ENCODE peak calls at places on chromosomes 5 and 9, in ten cellular contexts. One of them, this sample, is unnamed.

GRCh38 chr5:172144931-172145869 is 42.8 kb downstream of the STK10 start:
- DNase-seq in activated CD4-positive, alpha-beta T cell treated with anti-CD3 and anti-CD28 coated beads, Interleukin-2, amount 50 U/mL, for 24 hours: no peak
- DNase-seq in H54: no peak
- DNase-seq in HS-5: no peak
- DNase-seq in effector memory CD8-positive, alpha-beta T cell: no peak
- DNase-seq in heart right ventricle: no peak
- DNase-seq in iPS DF 6.9: no peak
- DNase-seq in HTR-8/SVneo: no peak
- DNase-seq in HL-60: no peak
- DNase-seq in iPS-NIHi11: no peak
- DNase-seq in this sample: no peak

GRCh38 chr5:176803943-176804498 is 6.3 kb upstream of the UNC5A start:
- DNase-seq in effector memory CD8-positive, alpha-beta T cell: no peak
- DNase-seq in HTR-8/SVneo: no peak
- DNase-seq in activated CD4-positive, alpha-beta T cell treated with anti-CD3 and anti-CD28 coated beads, Interleukin-2, amount 50 U/mL, for 24 hours: no peak
- DNase-seq in H54: peak; percentile 52
- DNase-seq in HL-60: no peak
- DNase-seq in iPS DF 6.9: no peak
- DNase-seq in iPS-NIHi11: peak; percentile 77
- DNase-seq in heart right ventricle: no peak
- DNase-seq in HS-5: no peak
- DNase-seq in this sample: no peak

GRCh38 chr5:20654746-20655145 is 666.7 kb upstream of the CDH18 start:
- DNase-seq in activated CD4-positive, alpha-beta T cell treated with anti-CD3 and anti-CD28 coated beads, Interleukin-2, amount 50 U/mL, for 24 hours: no peak
- DNase-seq in iPS-NIHi11: no peak
- DNase-seq in iPS DF 6.9: no peak
- DNase-seq in effector memory CD8-positive, alpha-beta T cell: no peak
- DNase-seq in heart right ventricle: no peak
- DNase-seq in HS-5: no peak
- DNase-seq in HL-60: no peak
- DNase-seq in HTR-8/SVneo: no peak
- DNase-seq in H54: no peak
- DNase-seq in this sample: no peak

GRCh38 chr9:106893088-106893487 is 30.1 kb downstream of the ZNF462 start:
- DNase-seq in HS-5: peak; percentile 78
- DNase-seq in HL-60: no peak
- DNase-seq in heart right ventricle: no peak
- DNase-seq in iPS DF 6.9: no peak
- DNase-seq in activated CD4-positive, alpha-beta T cell treated with anti-CD3 and anti-CD28 coated beads, Interleukin-2, amount 50 U/mL, for 24 hours: no peak
- DNase-seq in iPS-NIHi11: no peak
- DNase-seq in H54: peak; percentile 46
- DNase-seq in HTR-8/SVneo: peak; percentile 42
- DNase-seq in effector memory CD8-positive, alpha-beta T cell: no peak
- DNase-seq in this sample: peak; percentile 79

GRCh38 chr5:78677777-78678668 is 29.5 kb upstream of the LHFPL2 start:
- DNase-seq in iPS DF 6.9: no peak
- DNase-seq in iPS-NIHi11: no peak
- DNase-seq in H54: peak; percentile 37
- DNase-seq in heart right ventricle: peak; percentile 76
- DNase-seq in HS-5: peak; percentile 83
- DNase-seq in activated CD4-positive, alpha-beta T cell treated with anti-CD3 and anti-CD28 coated beads, Interleukin-2, amount 50 U/mL, for 24 hours: no peak
- DNase-seq in HL-60: no peak
- DNase-seq in effector memory CD8-positive, alpha-beta T cell: no peak
- DNase-seq in HTR-8/SVneo: peak; percentile 28
- DNase-seq in this sample: peak; percentile 10

GRCh38 chr5:167961731-167962130 is 329.7 kb upstream of the WWC1 start:
- DNase-seq in activated CD4-positive, alpha-beta T cell treated with anti-CD3 and anti-CD28 coated beads, Interleukin-2, amount 50 U/mL, for 24 hours: no peak
- DNase-seq in iPS DF 6.9: no peak
- DNase-seq in iPS-NIHi11: no peak
- DNase-seq in HL-60: no peak
- DNase-seq in HTR-8/SVneo: no peak
- DNase-seq in effector memory CD8-positive, alpha-beta T cell: no peak
- DNase-seq in heart right ventricle: no peak
- DNase-seq in H54: no peak
- DNase-seq in HS-5: no peak
- DNase-seq in this sample: no peak

GRCh38 chr9:35756743-35757526 is 2.9 kb upstream of the MSMP start:
- DNase-seq in H54: peak; percentile 36
- DNase-seq in iPS DF 6.9: no peak
- DNase-seq in HS-5: no peak
- DNase-seq in iPS-NIHi11: peak; percentile 73
- DNase-seq in HTR-8/SVneo: peak; percentile 45
- DNase-seq in activated CD4-positive, alpha-beta T cell treated with anti-CD3 and anti-CD28 coated beads, Interleukin-2, amount 50 U/mL, for 24 hours: peak; percentile 17
- DNase-seq in HL-60: peak; percentile 85
- DNase-seq in heart right ventricle: peak; percentile 85
- DNase-seq in effector memory CD8-positive, alpha-beta T cell: peak; percentile 64
- DNase-seq in this sample: peak; percentile 88

GRCh38 chr5:5273398-5273797 is 133.3 kb downstream of the ADAMTS16 start:
- DNase-seq in H54: no peak
- DNase-seq in iPS DF 6.9: no peak
- DNase-seq in activated CD4-positive, alpha-beta T cell treated with anti-CD3 and anti-CD28 coated beads, Interleukin-2, amount 50 U/mL, for 24 hours: no peak
- DNase-seq in HS-5: no peak
- DNase-seq in iPS-NIHi11: no peak
- DNase-seq in effector memory CD8-positive, alpha-beta T cell: no peak
- DNase-seq in HL-60: no peak
- DNase-seq in HTR-8/SVneo: no peak
- DNase-seq in heart right ventricle: no peak
- DNase-seq in this sample: no peak

GRCh38 chr9:16704489-16705111 is 165.9 kb downstream of the BNC2 start:
- DNase-seq in iPS-NIHi11: peak; percentile 66
- DNase-seq in HL-60: no peak
- DNase-seq in HS-5: peak; percentile 37
- DNase-seq in activated CD4-positive, alpha-beta T cell treated with anti-CD3 and anti-CD28 coated beads, Interleukin-2, amount 50 U/mL, for 24 hours: no peak
- DNase-seq in HTR-8/SVneo: no peak
- DNase-seq in heart right ventricle: peak; percentile 24
- DNase-seq in effector memory CD8-positive, alpha-beta T cell: no peak
- DNase-seq in H54: no peak
- DNase-seq in iPS DF 6.9: no peak
- DNase-seq in this sample: no peak

GRCh38 chr5:150438873-150439546 is 10.5 kb downstream of the RPS14 start:
- DNase-seq in H54: peak; percentile 50
- DNase-seq in HL-60: no peak
- DNase-seq in HTR-8/SVneo: peak; percentile 41
- DNase-seq in HS-5: no peak
- DNase-seq in activated CD4-positive, alpha-beta T cell treated with anti-CD3 and anti-CD28 coated beads, Interleukin-2, amount 50 U/mL, for 24 hours: no peak
- DNase-seq in iPS-NIHi11: peak; percentile 76
- DNase-seq in effector memory CD8-positive, alpha-beta T cell: no peak
- DNase-seq in heart right ventricle: no peak
- DNase-seq in iPS DF 6.9: no peak
- DNase-seq in this sample: peak; percentile 45

GRCh38 chr5:179416114-179416730 is 71.0 kb upstream of the ADAMTS2 start:
- DNase-seq in HS-5: no peak
- DNase-seq in activated CD4-positive, alpha-beta T cell treated with anti-CD3 and anti-CD28 coated beads, Interleukin-2, amount 50 U/mL, for 24 hours: no peak
- DNase-seq in iPS DF 6.9: no peak
- DNase-seq in effector memory CD8-positive, alpha-beta T cell: no peak
- DNase-seq in HL-60: no peak
- DNase-seq in HTR-8/SVneo: no peak
- DNase-seq in heart right ventricle: no peak
- DNase-seq in iPS-NIHi11: peak; percentile 7
- DNase-seq in H54: no peak
- DNase-seq in this sample: no peak

GRCh38 chr9:113879318-113879717 is 3.2 kb downstream of the ZNF618 start:
- DNase-seq in HTR-8/SVneo: no peak
- DNase-seq in heart right ventricle: no peak
- DNase-seq in iPS-NIHi11: no peak
- DNase-seq in activated CD4-positive, alpha-beta T cell treated with anti-CD3 and anti-CD28 coated beads, Interleukin-2, amount 50 U/mL, for 24 hours: no peak
- DNase-seq in HS-5: no peak
- DNase-seq in effector memory CD8-positive, alpha-beta T cell: no peak
- DNase-seq in iPS DF 6.9: no peak
- DNase-seq in HL-60: no peak
- DNase-seq in H54: no peak
- DNase-seq in this sample: no peak

GRCh38 chr5:104084896-104085295 is 522.3 kb upstream of the NUDT12 start:
- DNase-seq in effector memory CD8-positive, alpha-beta T cell: no peak
- DNase-seq in activated CD4-positive, alpha-beta T cell treated with anti-CD3 and anti-CD28 coated beads, Interleukin-2, amount 50 U/mL, for 24 hours: no peak
- DNase-seq in HTR-8/SVneo: no peak
- DNase-seq in HS-5: no peak
- DNase-seq in iPS-NIHi11: no peak
- DNase-seq in iPS DF 6.9: no peak
- DNase-seq in H54: no peak
- DNase-seq in HL-60: no peak
- DNase-seq in heart right ventricle: no peak
- DNase-seq in this sample: no peak

GRCh38 chr9:81103597-81104471 is 585.5 kb downstream of the TLE1 start:
- DNase-seq in H54: no peak
- DNase-seq in iPS DF 6.9: no peak
- DNase-seq in iPS-NIHi11: no peak
- DNase-seq in HTR-8/SVneo: no peak
- DNase-seq in activated CD4-positive, alpha-beta T cell treated with anti-CD3 and anti-CD28 coated beads, Interleukin-2, amount 50 U/mL, for 24 hours: no peak
- DNase-seq in HL-60: no peak
- DNase-seq in effector memory CD8-positive, alpha-beta T cell: no peak
- DNase-seq in heart right ventricle: no peak
- DNase-seq in HS-5: no peak
- DNase-seq in this sample: no peak

GRCh38 chr9:76927540-76928240 is 21.8 kb upstream of the PRUNE2 start:
- DNase-seq in iPS-NIHi11: no peak
- DNase-seq in iPS DF 6.9: no peak
- DNase-seq in H54: no peak
- DNase-seq in HTR-8/SVneo: no peak
- DNase-seq in heart right ventricle: no peak
- DNase-seq in HL-60: no peak
- DNase-seq in activated CD4-positive, alpha-beta T cell treated with anti-CD3 and anti-CD28 coated beads, Interleukin-2, amount 50 U/mL, for 24 hours: no peak
- DNase-seq in HS-5: peak; percentile 70
- DNase-seq in effector memory CD8-positive, alpha-beta T cell: no peak
- DNase-seq in this sample: no peak

GRCh38 chr9:5872496-5872895 is 18.2 kb upstream of the MLANA start:
- DNase-seq in iPS-NIHi11: no peak
- DNase-seq in HL-60: no peak
- DNase-seq in HTR-8/SVneo: no peak
- DNase-seq in effector memory CD8-positive, alpha-beta T cell: no peak
- DNase-seq in HS-5: no peak
- DNase-seq in H54: no peak
- DNase-seq in activated CD4-positive, alpha-beta T cell treated with anti-CD3 and anti-CD28 coated beads, Interleukin-2, amount 50 U/mL, for 24 hours: no peak
- DNase-seq in heart right ventricle: no peak
- DNase-seq in iPS DF 6.9: no peak
- DNase-seq in this sample: no peak

GRCh38 chr9:81072758-81073157 is 616.6 kb downstream of the TLE1 start:
- DNase-seq in HS-5: no peak
- DNase-seq in activated CD4-positive, alpha-beta T cell treated with anti-CD3 and anti-CD28 coated beads, Interleukin-2, amount 50 U/mL, for 24 hours: no peak
- DNase-seq in iPS DF 6.9: no peak
- DNase-seq in HTR-8/SVneo: no peak
- DNase-seq in effector memory CD8-positive, alpha-beta T cell: no peak
- DNase-seq in HL-60: no peak
- DNase-seq in heart right ventricle: no peak
- DNase-seq in H54: no peak
- DNase-seq in iPS-NIHi11: no peak
- DNase-seq in this sample: no peak

GRCh38 chr9:13758876-13759275 is 479.4 kb upstream of the MPDZ start:
- DNase-seq in iPS DF 6.9: no peak
- DNase-seq in HS-5: no peak
- DNase-seq in HTR-8/SVneo: no peak
- DNase-seq in heart right ventricle: peak; percentile 6
- DNase-seq in activated CD4-positive, alpha-beta T cell treated with anti-CD3 and anti-CD28 coated beads, Interleukin-2, amount 50 U/mL, for 24 hours: no peak
- DNase-seq in HL-60: no peak
- DNase-seq in H54: no peak
- DNase-seq in iPS-NIHi11: no peak
- DNase-seq in effector memory CD8-positive, alpha-beta T cell: no peak
- DNase-seq in this sample: no peak

GRCh38 chr5:27815061-27815460 is 776.7 kb upstream of the CDH9 start:
- DNase-seq in activated CD4-positive, alpha-beta T cell treated with anti-CD3 and anti-CD28 coated beads, Interleukin-2, amount 50 U/mL, for 24 hours: no peak
- DNase-seq in iPS DF 6.9: no peak
- DNase-seq in H54: no peak
- DNase-seq in HS-5: no peak
- DNase-seq in heart right ventricle: no peak
- DNase-seq in HL-60: no peak
- DNase-seq in iPS-NIHi11: no peak
- DNase-seq in effector memory CD8-positive, alpha-beta T cell: no peak
- DNase-seq in HTR-8/SVneo: no peak
- DNase-seq in this sample: no peak

GRCh38 chr9:36896296-36896695 is 137.8 kb downstream of the PAX5 start:
- DNase-seq in HS-5: no peak
- DNase-seq in activated CD4-positive, alpha-beta T cell treated with anti-CD3 and anti-CD28 coated beads, Interleukin-2, amount 50 U/mL, for 24 hours: no peak
- DNase-seq in iPS DF 6.9: no peak
- DNase-seq in effector memory CD8-positive, alpha-beta T cell: no peak
- DNase-seq in heart right ventricle: no peak
- DNase-seq in H54: no peak
- DNase-seq in HL-60: no peak
- DNase-seq in HTR-8/SVneo: no peak
- DNase-seq in iPS-NIHi11: no peak
- DNase-seq in this sample: no peak

GRCh38 chr9:14531424-14532269 is 161.6 kb downstream of the ZDHHC21 start:
- DNase-seq in HL-60: no peak
- DNase-seq in HS-5: no peak
- DNase-seq in H54: no peak
- DNase-seq in activated CD4-positive, alpha-beta T cell treated with anti-CD3 and anti-CD28 coated beads, Interleukin-2, amount 50 U/mL, for 24 hours: no peak
- DNase-seq in iPS DF 6.9: no peak
- DNase-seq in HTR-8/SVneo: no peak
- DNase-seq in iPS-NIHi11: no peak
- DNase-seq in effector memory CD8-positive, alpha-beta T cell: no peak
- DNase-seq in heart right ventricle: no peak
- DNase-seq in this sample: no peak

GRCh38 chr9:113199683-113200329 is 21.3 kb downstream of the FKBP15 start:
- DNase-seq in HS-5: no peak
- DNase-seq in effector memory CD8-positive, alpha-beta T cell: no peak
- DNase-seq in iPS-NIHi11: no peak
- DNase-seq in HL-60: no peak
- DNase-seq in iPS DF 6.9: no peak
- DNase-seq in activated CD4-positive, alpha-beta T cell treated with anti-CD3 and anti-CD28 coated beads, Interleukin-2, amount 50 U/mL, for 24 hours: no peak
- DNase-seq in H54: no peak
- DNase-seq in HTR-8/SVneo: no peak
- DNase-seq in heart right ventricle: no peak
- DNase-seq in this sample: no peak

GRCh38 chr5:115557667-115558387 is 13.3 kb upstream of the FEM1C start:
- DNase-seq in HL-60: no peak
- DNase-seq in HTR-8/SVneo: no peak
- DNase-seq in iPS DF 6.9: no peak
- DNase-seq in heart right ventricle: no peak
- DNase-seq in H54: no peak
- DNase-seq in activated CD4-positive, alpha-beta T cell treated with anti-CD3 and anti-CD28 coated beads, Interleukin-2, amount 50 U/mL, for 24 hours: no peak
- DNase-seq in effector memory CD8-positive, alpha-beta T cell: no peak
- DNase-seq in iPS-NIHi11: no peak
- DNase-seq in HS-5: no peak
- DNase-seq in this sample: peak; percentile 73

GRCh38 chr9:109799792-109800191 is 19.8 kb downstream of the PALM2AKAP2 start:
- DNase-seq in iPS DF 6.9: no peak
- DNase-seq in heart right ventricle: no peak
- DNase-seq in effector memory CD8-positive, alpha-beta T cell: no peak
- DNase-seq in H54: peak; percentile 58
- DNase-seq in HS-5: no peak
- DNase-seq in HL-60: no peak
- DNase-seq in HTR-8/SVneo: no peak
- DNase-seq in activated CD4-positive, alpha-beta T cell treated with anti-CD3 and anti-CD28 coated beads, Interleukin-2, amount 50 U/mL, for 24 hours: no peak
- DNase-seq in iPS-NIHi11: no peak
- DNase-seq in this sample: no peak

This sample was measured in lung microvascular endothelial cell.